ENCODE peak calls at places on chromosomes 1 and 21, in nine cellular contexts. C, N, Q, O, E, I, T, D and K are unnamed samples.

GRCh38 chr1:153760440-153760839 is 14.8 kb upstream of the SLC27A3 start:
- DNase-seq in D (no peak), I (no peak), Q (no peak), N (no peak), T (no peak), C (no peak), O (no peak), E (no peak), K (no peak)

GRCh38 chr1:153670257-153670858 is 435 bp downstream of the ILF2 start:
- DNase-seq in D (no peak), N (no peak), I (no peak), O (no peak), C (no peak), E (no peak), T (no peak), Q (no peak), K (no peak)

GRCh38 chr1:181984006-181984405 is 77.5 kb downstream of the ZNF648 start:
- DNase-seq in N (no peak), C (no peak), T (no peak), O (no peak), Q (no peak), E (no peak), I (no peak), D (no peak), K (no peak)

GRCh38 chr1:98761238-98761637 is 99.7 kb downstream of the SNX7 start:
- DNase-seq in C (no peak), T (no peak), Q (no peak), N (no peak), O (no peak), E (no peak), D (no peak), I (no peak), K (no peak)

GRCh38 chr1:175548774-175549173 is 194.6 kb downstream of the TNR start:
- DNase-seq in Q (peak), O (peak), D (no peak), E (no peak), I (no peak), N (no peak), C (no peak), T (peak), K (peak)

GRCh38 chr1:174433451-174433850 is 14.3 kb upstream of the GPR52 start:
- DNase-seq in T (peak), Q (no peak), I (no peak), O (no peak), E (peak), N (no peak), C (no peak), D (no peak), K (peak)

GRCh38 chr1:101506541-101507164 is 269.8 kb downstream of the S1PR1 start:
- DNase-seq in C (peak), D (no peak), N (no peak), T (no peak), Q (peak), I (peak), O (peak), E (peak), K (peak)

GRCh38 chr1:155177918-155178281 is 4.3 kb downstream of the TRIM46 start:
- DNase-seq in T (no peak), Q (no peak), E (no peak), O (peak), N (no peak), I (no peak), C (no peak), D (no peak), K (no peak)

GRCh38 chr1:39205102-39205780 is 746 bp downstream of the MACF1 start:
- DNase-seq in E (peak), T (peak), D (peak), C (peak), Q (peak), N (no peak), I (peak), O (no peak), K (peak)

GRCh38 chr21:31316072-31316471 is 28.0 kb downstream of the TIAM1 start:
- DNase-seq in I (no peak), Q (no peak), O (no peak), E (no peak), T (no peak), N (no peak), C (no peak), D (no peak), K (no peak)

GRCh38 chr1:226600254-226600653 is 51.7 kb downstream of the STUM start:
- DNase-seq in E (no peak), D (no peak), Q (no peak), N (no peak), I (no peak), T (no peak), C (no peak), O (no peak), K (no peak)

GRCh38 chr1:231159202-231159962 is 2.5 kb upstream of the TRIM67 start:
- DNase-seq in T (no peak), E (no peak), O (no peak), Q (no peak), C (no peak), D (no peak), I (no peak), N (no peak), K (no peak)

GRCh38 chr1:160115545-160116276 is at the start of gene ATP1A2:
- DNase-seq in I (no peak), C (no peak), O (no peak), T (no peak), Q (peak), D (no peak), N (no peak), E (peak), K (no peak)

GRCh38 chr1:37931148-37931492 is 15.7 kb downstream of the INPP5B start:
- DNase-seq in I (peak), N (no peak), O (no peak), T (no peak), C (peak), D (no peak), E (no peak), Q (peak), K (no peak)

GRCh38 chr1:211973541-211973940 is 61.8 kb downstream of the INTS7 start:
- DNase-seq in E (no peak), C (no peak), Q (no peak), O (no peak), D (no peak), I (no peak), N (no peak), T (no peak), K (no peak)

GRCh38 chr1:88463401-88463800 is 220.7 kb upstream of the PKN2 start:
- DNase-seq in I (no peak), E (peak), T (no peak), O (no peak), Q (no peak), N (no peak), D (no peak), C (no peak), K (no peak)

GRCh38 chr1:58107943-58108342 is 438.6 kb downstream of the OMA1 start:
- DNase-seq in C (no peak), O (no peak), I (no peak), Q (no peak), T (no peak), D (no peak), E (no peak), N (no peak), K (no peak)
- H3K27ac ChIP-seq in C (no peak), O (no peak), I (no peak), Q (no peak), T (no peak), D (no peak), E (no peak), N (no peak), K (no peak)

GRCh38 chr21:33763573-33763881 is 121.2 kb downstream of the ITSN1 start:
- DNase-seq in T (no peak), I (no peak), N (no peak), E (no peak), O (no peak), C (no peak), Q (no peak), D (no peak), K (no peak)
- H3K27ac ChIP-seq in T (peak), I (no peak), N (no peak), E (no peak), O (no peak), C (no peak), Q (no peak), D (peak), K (no peak)

DNA sequence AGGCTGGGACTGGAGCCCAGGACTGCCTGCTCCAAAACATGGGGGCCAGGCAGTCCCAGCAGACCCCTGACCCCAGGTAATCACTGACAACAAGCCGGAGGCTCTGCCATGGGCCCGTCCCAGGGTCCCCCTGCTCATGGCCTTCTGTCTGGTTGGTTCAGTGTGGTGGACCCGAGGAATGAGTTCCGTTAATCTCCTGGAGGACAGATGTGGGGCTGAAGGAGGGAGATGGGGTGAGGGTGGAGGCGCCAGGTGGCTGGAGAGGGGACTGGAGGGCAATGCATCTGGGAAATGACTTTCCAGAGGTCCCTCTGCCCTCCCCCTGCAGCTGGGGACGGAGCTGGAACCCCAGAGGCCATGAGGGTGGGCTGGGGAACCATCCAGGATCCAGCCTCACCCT is 103.2 kb downstream of the EBNA1BP2 start:
- DNase-seq in C (no peak), Q (no peak), I (no peak), D (no peak), O (no peak), E (no peak), T (no peak), N (no peak), K (no peak)
- H3K27ac ChIP-seq in C (no peak), Q (no peak), I (no peak), D (no peak), O (no peak), E (no peak), T (no peak), N (no peak), K (no peak)

DNA sequence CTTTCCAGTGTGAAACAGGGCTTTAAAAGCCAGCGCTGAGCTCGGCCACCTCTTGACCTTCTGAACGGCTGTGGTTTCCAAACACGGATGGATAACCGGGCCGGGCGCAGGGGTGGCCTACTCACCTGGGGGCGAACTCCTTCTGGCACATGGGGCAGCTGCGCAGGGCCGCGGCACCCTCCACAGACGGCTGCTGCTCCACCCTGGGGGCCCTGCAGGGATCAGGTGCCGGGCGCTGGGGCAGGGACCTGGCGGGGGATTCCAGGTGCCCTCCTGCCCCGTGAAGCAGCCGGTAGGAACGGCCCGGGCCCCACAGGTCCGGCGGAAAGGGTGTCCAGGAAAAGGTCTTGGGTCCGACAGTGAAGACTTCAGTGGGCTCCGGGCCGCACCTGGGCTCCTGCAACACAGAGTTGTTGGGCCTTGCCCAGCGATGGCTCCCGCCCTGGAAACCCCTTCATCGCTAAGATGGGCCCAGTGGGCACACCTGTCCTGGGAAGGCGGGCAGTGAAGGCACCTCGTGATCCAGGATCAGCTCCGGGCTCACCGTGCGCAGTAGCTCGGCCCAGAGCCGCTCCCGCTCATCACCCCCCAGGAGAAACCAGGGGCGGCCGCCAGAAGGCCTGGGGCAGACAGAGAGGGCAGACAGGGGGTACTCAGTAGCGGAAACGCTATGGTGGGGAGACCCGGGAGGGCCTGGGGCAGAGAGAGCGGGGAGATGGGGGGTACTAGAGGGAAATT is 889 bp downstream of the FAAP20 start:
- DNase-seq in C (no peak), E (no peak), N (no peak), O (no peak), D (no peak), I (no peak), T (no peak), Q (no peak), K (no peak)
- H3K27ac ChIP-seq in C (no peak), E (no peak), N (no peak), O (peak), D (peak), I (peak), T (peak), Q (peak), K (peak)

DNA sequence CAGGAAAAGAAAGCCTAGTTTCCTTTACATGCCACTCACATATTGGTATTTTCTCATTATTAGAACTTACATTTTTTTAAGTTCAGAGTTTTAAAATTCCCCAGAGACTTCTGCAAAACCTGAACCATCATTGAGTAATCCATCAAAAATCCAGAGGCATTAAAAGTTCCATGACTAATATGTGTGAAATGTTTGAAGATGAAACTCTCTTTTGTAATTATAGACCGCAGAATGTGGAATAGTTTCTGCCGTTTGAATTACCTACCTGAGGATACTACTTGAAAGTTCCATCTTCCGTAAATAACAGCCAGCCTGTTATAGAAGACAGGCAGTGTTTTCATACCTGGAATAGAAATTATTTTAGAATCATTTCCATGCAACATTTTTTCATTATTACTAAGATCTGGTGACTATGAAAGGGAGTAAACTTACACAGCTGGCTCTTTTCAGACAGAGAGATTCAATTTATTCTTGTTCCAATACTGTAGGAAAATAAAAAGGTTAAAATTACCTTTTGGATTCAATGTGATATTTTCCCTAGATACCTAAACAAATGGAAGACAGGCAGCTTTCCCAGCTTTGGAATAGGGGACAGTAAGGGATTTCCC is 131.4 kb downstream of the ST6GALNAC5 start:
- DNase-seq in D (no peak), N (no peak), E (peak), C (no peak), T (peak), Q (no peak), I (no peak), O (no peak), K (peak)
- H3K27ac ChIP-seq in D (no peak), N (no peak), E (no peak), C (no peak), T (peak), Q (no peak), I (no peak), O (no peak), K (no peak)

GRCh38 chr1:239998312-239998649 is 93.4 kb upstream of the FMN2 start:
- DNase-seq in C (no peak), O (no peak), E (no peak), T (no peak), D (no peak), N (no peak), Q (no peak), I (no peak), K (no peak)
- H3K27ac ChIP-seq in C (no peak), O (no peak), E (no peak), T (no peak), D (no peak), N (no peak), Q (no peak), I (no peak), K (no peak)